ENCODE peak calls at places on chromosomes 13 and 19, in four cellular contexts. B is HEK293T, S is K562, N is GM12878. J is an unnamed sample.

GRCh38 chr13:58906329-58907007 is 1257.3 kb downstream of the DIAPH3 start:
- DNase-seq in B (no peak), S (no peak), N (no peak), J (no peak)

GRCh38 chr13:113948034-113948742 is 25.7 kb downstream of the C13orf46 start:
- DNase-seq in B (no peak), S (no peak), N (no peak), J (no peak)

GRCh38 chr13:42832341-42833153 is 51.2 kb downstream of the FAM216B start:
- DNase-seq in B (no peak), S (no peak), N (no peak), J (peak; percentile 20)

GRCh38 chr13:114020750-114021463 is 47.0 kb upstream of the C13orf46 start:
- DNase-seq in B (no peak), S (no peak), N (no peak), J (no peak)

GRCh38 chr13:73473016-73473415 is 414.2 kb downstream of the KLF5 start:
- DNase-seq in B (no peak), S (no peak), N (no peak), J (no peak)

GRCh38 chr19:8196271-8196908 is 12.8 kb upstream of the CERS4 start:
- DNase-seq in B (no peak), S (no peak), N (peak; percentile 66), J (no peak)

GRCh38 chr13:65843314-65843731 is 1386.8 kb downstream of the PCDH9 start:
- DNase-seq in B (no peak), S (no peak), N (no peak), J (no peak)

GRCh38 chr13:48749699-48750473 is 96.2 kb downstream of the CYSLTR2 start:
- DNase-seq in B (peak; percentile 57), S (peak; percentile 31), N (peak; percentile 73), J (peak; percentile 76)

GRCh38 chr19:56660381-56661105 is 11.0 kb downstream of the ZNF835 start:
- DNase-seq in B (no peak), S (no peak), N (no peak), J (no peak)

GRCh38 chr13:110301606-110302131 is 5.3 kb downstream of the COL4A1 start:
- DNase-seq in B (no peak), S (no peak), N (no peak), J (no peak)

GRCh38 chr13:29573190-29573589 is 22.3 kb downstream of the SLC7A1 start:
- DNase-seq in B (no peak), S (no peak), N (no peak), J (no peak)

GRCh38 chr13:29577135-29578051 is 18.1 kb downstream of the SLC7A1 start:
- DNase-seq in B (no peak), S (no peak), N (no peak), J (no peak)

GRCh38 chr13:29572575-29572974 is 22.9 kb downstream of the SLC7A1 start:
- DNase-seq in B (no peak), S (no peak), N (no peak), J (no peak)

GRCh38 chr13:29576581-29576980 is 18.9 kb downstream of the SLC7A1 start:
- DNase-seq in B (no peak), S (no peak), N (no peak), J (no peak)

DNA sequence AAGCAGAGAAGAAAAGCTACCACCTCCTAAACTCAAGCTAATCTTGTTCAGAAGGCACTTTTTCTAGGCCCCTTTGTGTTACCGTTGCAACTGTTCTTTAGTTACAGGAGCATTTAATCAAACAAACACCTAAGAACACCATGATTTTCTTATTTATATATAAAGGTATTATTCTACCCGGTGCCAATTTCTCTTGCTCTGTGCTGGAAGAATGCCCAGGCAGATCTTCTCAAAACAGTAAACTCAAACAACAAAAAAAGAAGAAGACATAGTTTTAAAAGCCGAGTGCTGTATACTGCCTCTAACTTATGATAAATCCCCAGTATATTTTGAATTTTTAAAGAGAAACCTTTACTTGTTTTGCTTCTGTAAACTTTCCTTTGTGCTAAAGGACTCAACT is 20.4 kb downstream of the SLC7A1 start:
- DNase-seq in B (no peak), S (no peak), N (no peak), J (no peak)
- TF ChIP-seq TARDBP in B (no peak), S (no peak), N (no peak), J (no peak)

GRCh38 chr13:40916207-40916998 is 102.7 kb downstream of the ELF1 start:
- DNase-seq in B (no peak), S (no peak), N (no peak), J (no peak)
- TF ChIP-seq TARDBP in B (no peak), S (no peak), N (no peak), J (no peak)

GRCh38 chr19:45640849-45641273 is 1.7 kb upstream of the EML2 start:
- DNase-seq in B (peak; percentile 56), S (peak; percentile 43), N (no peak), J (peak; percentile 13)
- TF ChIP-seq TARDBP in B (no peak), S (no peak), N (no peak), J (no peak)

GRCh38 chr19:4057913-4058695 is 8.6 kb downstream of the ZBTB7A start:
- DNase-seq in B (no peak), S (peak; percentile 84), N (no peak), J (peak; percentile 90)
- TF ChIP-seq TARDBP in B (no peak), S (no peak), N (no peak), J (peak; percentile 53)

J was measured in HepG2.